ENCODE peak calls at places on chromosome 1, in seven cellular contexts. D, Z, W, L, B, P and J are unnamed samples.

GRCh38 chr1:176789571-176790090 is 326.7 kb downstream of the PAPPA2 start:
- DNase-seq in Z (no peak), L (no peak), P (no peak), D (no peak), B (peak), W (no peak), J (no peak)

GRCh38 chr1:15559189-15559815 is 25.5 kb downstream of the AGMAT start:
- DNase-seq in B (peak), L (no peak), W (no peak), Z (no peak), P (no peak), D (no peak), J (no peak)

GRCh38 chr1:100719490-100719889 is at the start of gene VCAM1:
- DNase-seq in L (peak), W (peak), B (no peak), P (no peak), D (no peak), Z (no peak), J (no peak)

GRCh38 chr1:29975036-29975694 is 738.8 kb downstream of the PTPRU start:
- DNase-seq in L (no peak), Z (peak), P (no peak), B (peak), W (peak), D (no peak), J (no peak)

GRCh38 chr1:162397039-162397448 is 14.9 kb downstream of the SH2D1B start:
- DNase-seq in P (no peak), Z (no peak), D (no peak), B (no peak), W (no peak), L (no peak), J (no peak)

GRCh38 chr1:119582801-119583200 is 65.3 kb downstream of the ZNF697 start:
- DNase-seq in L (peak), D (no peak), B (peak), Z (peak), P (peak), W (peak), J (peak)

GRCh38 chr1:223700388-223700918 is 11.9 kb upstream of the CAPN2 start:
- DNase-seq in P (no peak), B (no peak), L (no peak), Z (no peak), W (no peak), D (no peak), J (no peak)

GRCh38 chr1:228377664-228378452 is 28.8 kb downstream of the TRIM11 start:
- DNase-seq in P (no peak), B (no peak), W (no peak), L (peak), D (no peak), Z (no peak), J (peak)

GRCh38 chr1:23035823-23036452 is 16.7 kb downstream of the KDM1A start:
- DNase-seq in L (no peak), Z (no peak), P (no peak), D (no peak), B (no peak), W (peak), J (no peak)

GRCh38 chr1:28526886-28527285 is 21.0 kb downstream of the RCC1 start:
- DNase-seq in Z (no peak), L (no peak), B (peak), D (no peak), W (no peak), P (no peak), J (no peak)

GRCh38 chr1:235351441-235351840 is 15.8 kb upstream of the TBCE start:
- DNase-seq in D (no peak), L (no peak), W (no peak), Z (no peak), B (no peak), P (no peak), J (no peak)

GRCh38 chr1:234558186-234558836 is 51.7 kb downstream of the IRF2BP2 start:
- DNase-seq in L (no peak), D (no peak), W (no peak), B (no peak), Z (no peak), P (no peak), J (no peak)

GRCh38 chr1:86502721-86503430 is 34.1 kb downstream of the CLCA1 start:
- DNase-seq in W (peak), B (peak), L (peak), D (no peak), Z (no peak), P (peak), J (no peak)

GRCh38 chr1:37186246-37186756 is 152.0 kb upstream of the GRIK3 start:
- DNase-seq in D (no peak), L (no peak), B (no peak), Z (no peak), W (no peak), P (no peak), J (no peak)

GRCh38 chr1:99727575-99728190 is 38.8 kb downstream of the FRRS1 start:
- DNase-seq in L (no peak), W (peak), B (no peak), D (peak), Z (no peak), P (no peak), J (no peak)

GRCh38 chr1:29171521-29171920 is 10.2 kb downstream of the SRSF4 start:
- DNase-seq in L (no peak), P (no peak), D (no peak), W (no peak), Z (no peak), B (no peak), J (no peak)

GRCh38 chr1:202010042-202011015 is at the start of gene ELF3:
- DNase-seq in B (peak), D (no peak), L (peak), W (peak), Z (no peak), P (no peak), J (no peak)

GRCh38 chr1:186404454-186405051 is 28.9 kb downstream of the ODR4 start:
- DNase-seq in L (no peak), Z (peak), W (peak), P (peak), B (peak), D (peak), J (no peak)

GRCh38 chr1:221706862-221707582 is 34.9 kb downstream of the DUSP10 start:
- DNase-seq in Z (no peak), B (no peak), D (no peak), P (no peak), L (no peak), W (no peak), J (no peak)

GRCh38 chr1:169086603-169087455 is 19.7 kb upstream of the ATP1B1 start:
- DNase-seq in W (no peak), Z (no peak), D (no peak), P (no peak), B (no peak), L (no peak), J (no peak)

GRCh38 chr1:233256191-233256590 is 39.3 kb downstream of the PCNX2 start:
- DNase-seq in B (no peak), L (no peak), W (no peak), D (no peak), P (no peak), Z (no peak), J (no peak)

GRCh38 chr1:8448906-8449661 is 131.2 kb downstream of the SLC45A1 start:
- DNase-seq in Z (no peak), L (no peak), P (no peak), B (peak), D (no peak), W (no peak), J (no peak)

GRCh38 chr1:156086256-156086662 is 4.0 kb upstream of the MEX3A start:
- DNase-seq in Z (no peak), B (no peak), W (no peak), P (no peak), D (no peak), L (peak), J (no peak)

GRCh38 chr1:180892272-180892671 is 20.4 kb upstream of the KIAA1614 start:
- DNase-seq in W (no peak), P (no peak), B (no peak), D (no peak), L (no peak), Z (no peak), J (no peak)
- TF ChIP-seq CTCF in W (no peak), P (no peak), B (no peak), D (no peak), L (no peak), Z (no peak), J (no peak)

GRCh38 chr1:92485374-92486250 is 1.1 kb downstream of the GFI1 start:
- DNase-seq in W (peak), Z (no peak), B (peak), P (peak), D (no peak), L (peak), J (no peak)
- TF ChIP-seq CTCF in W (peak), Z (no peak), B (peak), P (peak), D (no peak), L (peak), J (peak)

GRCh38 chr1:214317734-214318133 is 36.8 kb downstream of the SMYD2 start:
- DNase-seq in B (no peak), L (no peak), P (no peak), Z (no peak), W (peak), D (no peak), J (no peak)
- TF ChIP-seq CTCF in B (peak), L (no peak), P (no peak), Z (peak), W (peak), D (no peak), J (no peak)

GRCh38 chr1:41037116-41037903 is 15.8 kb upstream of the SLFNL1 start:
- DNase-seq in P (no peak), B (no peak), L (no peak), D (no peak), W (no peak), Z (no peak), J (no peak)

GRCh38 chr1:41041866-41042265 is 20.3 kb upstream of the SLFNL1 start:
- DNase-seq in D (no peak), B (no peak), P (no peak), L (no peak), W (no peak), Z (no peak), J (no peak)

GRCh38 chr1:41032147-41032546 is 10.6 kb upstream of the SLFNL1 start:
- DNase-seq in P (no peak), D (no peak), L (no peak), Z (no peak), B (no peak), W (no peak), J (no peak)

GRCh38 chr1:41033272-41033671 is 11.7 kb upstream of the SLFNL1 start:
- DNase-seq in Z (no peak), D (no peak), W (no peak), P (no peak), L (no peak), B (no peak), J (no peak)

GRCh38 chr1:41038110-41038509 is 16.6 kb upstream of the SLFNL1 start:
- DNase-seq in L (no peak), D (no peak), B (no peak), W (peak), Z (no peak), P (no peak), J (no peak)
- TF ChIP-seq CTCF in L (peak), D (no peak), B (peak), W (peak), Z (peak), P (no peak), J (no peak)

DNA sequence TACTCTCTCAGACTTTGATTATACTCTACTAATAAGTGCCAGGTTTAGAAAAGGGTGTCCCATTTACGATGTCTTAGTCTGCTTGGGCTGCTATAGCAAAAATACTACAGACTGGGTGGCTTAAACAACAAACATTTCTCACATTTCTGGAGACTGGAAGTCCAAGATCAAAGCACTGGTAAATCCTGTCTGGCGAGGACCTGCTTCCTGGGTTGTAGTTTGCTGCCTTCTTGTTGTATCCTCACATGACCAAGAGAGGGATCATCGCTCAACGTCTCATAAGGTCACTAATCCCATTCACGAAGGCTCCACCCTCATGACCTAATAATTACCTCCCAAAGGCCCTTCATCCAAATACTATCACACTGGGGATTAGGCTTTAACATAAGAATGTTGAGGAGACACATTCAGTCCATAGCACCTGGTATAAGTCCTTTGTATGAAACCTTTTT is 12.0 kb downstream of the PRDX6 start:
- DNase-seq in B (peak), Z (no peak), P (no peak), W (peak), L (no peak), D (no peak), J (no peak)
- TF ChIP-seq CTCF in B (peak), Z (no peak), P (no peak), W (peak), L (no peak), D (no peak), J (no peak)